ENCODE peak calls at places on chromosome 21, in seven cellular contexts. One of them, this sample, is unnamed.

GRCh38 chr21:38503588-38503987 is 5.3 kb upstream of the ERG start:
- DNase-seq in GM12892: no peak
- DNase-seq in endothelial cell of umbilical vein: peak
- DNase-seq in breast epithelium: no peak
- DNase-seq in upper lobe of left lung: no peak
- DNase-seq in GM23338: no peak
- DNase-seq in stomach: no peak
- DNase-seq in this sample: no peak

GRCh38 chr21:33892853-33893252 is 22.8 kb downstream of the ATP5PO start:
- DNase-seq in GM12892: no peak
- DNase-seq in endothelial cell of umbilical vein: no peak
- DNase-seq in breast epithelium: no peak
- DNase-seq in GM23338: peak
- DNase-seq in stomach: no peak
- DNase-seq in upper lobe of left lung: no peak
- DNase-seq in this sample: no peak

GRCh38 chr21:35925497-35925896 is 134.8 kb downstream of the SETD4 start:
- DNase-seq in upper lobe of left lung: no peak
- DNase-seq in GM12892: no peak
- DNase-seq in GM23338: no peak
- DNase-seq in endothelial cell of umbilical vein: peak
- DNase-seq in breast epithelium: no peak
- DNase-seq in stomach: peak
- DNase-seq in this sample: no peak

GRCh38 chr21:15967661-15968060 is 237.9 kb downstream of the USP25 start:
- DNase-seq in upper lobe of left lung: no peak
- DNase-seq in GM23338: peak
- DNase-seq in breast epithelium: no peak
- DNase-seq in endothelial cell of umbilical vein: no peak
- DNase-seq in GM12892: no peak
- DNase-seq in stomach: no peak
- DNase-seq in this sample: no peak

GRCh38 chr21:39083377-39084008 is 99.8 kb downstream of the PSMG1 start:
- DNase-seq in GM12892: no peak
- DNase-seq in stomach: peak
- DNase-seq in GM23338: no peak
- DNase-seq in endothelial cell of umbilical vein: no peak
- DNase-seq in upper lobe of left lung: no peak
- DNase-seq in breast epithelium: no peak
- DNase-seq in this sample: no peak

GRCh38 chr21:25934771-25935224 is 200.0 kb downstream of the GABPA start:
- DNase-seq in endothelial cell of umbilical vein: peak
- DNase-seq in stomach: peak
- DNase-seq in upper lobe of left lung: no peak
- DNase-seq in GM12892: no peak
- DNase-seq in breast epithelium: peak
- DNase-seq in GM23338: no peak
- DNase-seq in this sample: no peak

GRCh38 chr21:36860736-36861594 is 105.5 kb downstream of the HLCS start:
- DNase-seq in endothelial cell of umbilical vein: peak
- DNase-seq in breast epithelium: no peak
- DNase-seq in GM23338: no peak
- DNase-seq in stomach: no peak
- DNase-seq in GM12892: no peak
- DNase-seq in upper lobe of left lung: no peak
- DNase-seq in this sample: no peak

GRCh38 chr21:36169465-36170128 is 13.0 kb downstream of the DOP1B start:
- DNase-seq in upper lobe of left lung: peak
- DNase-seq in endothelial cell of umbilical vein: no peak
- DNase-seq in stomach: no peak
- DNase-seq in breast epithelium: no peak
- DNase-seq in GM23338: peak
- DNase-seq in GM12892: no peak
- DNase-seq in this sample: no peak

GRCh38 chr21:26136686-26137085 is 33.9 kb downstream of the APP start:
- DNase-seq in stomach: no peak
- DNase-seq in breast epithelium: no peak
- DNase-seq in endothelial cell of umbilical vein: no peak
- DNase-seq in GM12892: peak
- DNase-seq in upper lobe of left lung: no peak
- DNase-seq in GM23338: no peak
- DNase-seq in this sample: no peak

GRCh38 chr21:33036430-33037162 is 10.9 kb downstream of the OLIG2 start:
- DNase-seq in upper lobe of left lung: no peak
- DNase-seq in breast epithelium: no peak
- DNase-seq in stomach: peak
- DNase-seq in GM12892: no peak
- DNase-seq in endothelial cell of umbilical vein: peak
- DNase-seq in GM23338: no peak
- DNase-seq in this sample: no peak

GRCh38 chr21:44955141-44955802 is 15.4 kb downstream of the SLX9 start:
- DNase-seq in GM23338: no peak
- DNase-seq in GM12892: no peak
- DNase-seq in stomach: no peak
- DNase-seq in upper lobe of left lung: no peak
- DNase-seq in endothelial cell of umbilical vein: no peak
- DNase-seq in breast epithelium: no peak
- DNase-seq in this sample: no peak
- TF ChIP-seq POLR2AphosphoS5 in GM23338: no peak
- TF ChIP-seq POLR2AphosphoS5 in GM12892: no peak
- TF ChIP-seq POLR2AphosphoS5 in stomach: no peak
- TF ChIP-seq POLR2AphosphoS5 in upper lobe of left lung: no peak
- TF ChIP-seq POLR2AphosphoS5 in endothelial cell of umbilical vein: no peak
- TF ChIP-seq POLR2AphosphoS5 in breast epithelium: no peak
- TF ChIP-seq POLR2AphosphoS5 in this sample: no peak

GRCh38 chr21:43267391-43268085 is 98.7 kb downstream of the CRYAA start:
- DNase-seq in GM23338: no peak
- DNase-seq in upper lobe of left lung: peak
- DNase-seq in stomach: no peak
- DNase-seq in endothelial cell of umbilical vein: no peak
- DNase-seq in breast epithelium: no peak
- DNase-seq in GM12892: no peak
- DNase-seq in this sample: no peak
- TF ChIP-seq POLR2AphosphoS5 in GM23338: no peak
- TF ChIP-seq POLR2AphosphoS5 in upper lobe of left lung: no peak
- TF ChIP-seq POLR2AphosphoS5 in stomach: no peak
- TF ChIP-seq POLR2AphosphoS5 in endothelial cell of umbilical vein: no peak
- TF ChIP-seq POLR2AphosphoS5 in breast epithelium: no peak
- TF ChIP-seq POLR2AphosphoS5 in GM12892: no peak
- TF ChIP-seq POLR2AphosphoS5 in this sample: no peak

GRCh38 chr21:42925114-42925907 is at the start of gene ERVH48-1:
- DNase-seq in endothelial cell of umbilical vein: no peak
- DNase-seq in upper lobe of left lung: no peak
- DNase-seq in GM23338: peak
- DNase-seq in GM12892: no peak
- DNase-seq in stomach: no peak
- DNase-seq in breast epithelium: no peak
- DNase-seq in this sample: no peak
- TF ChIP-seq POLR2AphosphoS5 in endothelial cell of umbilical vein: no peak
- TF ChIP-seq POLR2AphosphoS5 in upper lobe of left lung: no peak
- TF ChIP-seq POLR2AphosphoS5 in GM23338: peak
- TF ChIP-seq POLR2AphosphoS5 in GM12892: no peak
- TF ChIP-seq POLR2AphosphoS5 in stomach: no peak
- TF ChIP-seq POLR2AphosphoS5 in breast epithelium: no peak
- TF ChIP-seq POLR2AphosphoS5 in this sample: no peak

GRCh38 chr21:44089001-44089911 is 17.9 kb upstream of the PWP2 start:
- DNase-seq in breast epithelium: no peak
- DNase-seq in GM12892: no peak
- DNase-seq in upper lobe of left lung: no peak
- DNase-seq in stomach: peak
- DNase-seq in GM23338: no peak
- DNase-seq in endothelial cell of umbilical vein: no peak
- DNase-seq in this sample: peak
- TF ChIP-seq POLR2AphosphoS5 in breast epithelium: no peak
- TF ChIP-seq POLR2AphosphoS5 in GM12892: no peak
- TF ChIP-seq POLR2AphosphoS5 in upper lobe of left lung: no peak
- TF ChIP-seq POLR2AphosphoS5 in stomach: no peak
- TF ChIP-seq POLR2AphosphoS5 in GM23338: no peak
- TF ChIP-seq POLR2AphosphoS5 in endothelial cell of umbilical vein: no peak
- TF ChIP-seq POLR2AphosphoS5 in this sample: no peak

GRCh38 chr21:41802684-41803083 is 35.8 kb upstream of the RIPK4 start:
- DNase-seq in stomach: no peak
- DNase-seq in GM23338: no peak
- DNase-seq in endothelial cell of umbilical vein: no peak
- DNase-seq in breast epithelium: peak
- DNase-seq in GM12892: no peak
- DNase-seq in upper lobe of left lung: no peak
- DNase-seq in this sample: peak
- TF ChIP-seq POLR2AphosphoS5 in stomach: no peak
- TF ChIP-seq POLR2AphosphoS5 in GM23338: no peak
- TF ChIP-seq POLR2AphosphoS5 in endothelial cell of umbilical vein: no peak
- TF ChIP-seq POLR2AphosphoS5 in breast epithelium: no peak
- TF ChIP-seq POLR2AphosphoS5 in GM12892: no peak
- TF ChIP-seq POLR2AphosphoS5 in upper lobe of left lung: no peak
- TF ChIP-seq POLR2AphosphoS5 in this sample: no peak

DNA sequence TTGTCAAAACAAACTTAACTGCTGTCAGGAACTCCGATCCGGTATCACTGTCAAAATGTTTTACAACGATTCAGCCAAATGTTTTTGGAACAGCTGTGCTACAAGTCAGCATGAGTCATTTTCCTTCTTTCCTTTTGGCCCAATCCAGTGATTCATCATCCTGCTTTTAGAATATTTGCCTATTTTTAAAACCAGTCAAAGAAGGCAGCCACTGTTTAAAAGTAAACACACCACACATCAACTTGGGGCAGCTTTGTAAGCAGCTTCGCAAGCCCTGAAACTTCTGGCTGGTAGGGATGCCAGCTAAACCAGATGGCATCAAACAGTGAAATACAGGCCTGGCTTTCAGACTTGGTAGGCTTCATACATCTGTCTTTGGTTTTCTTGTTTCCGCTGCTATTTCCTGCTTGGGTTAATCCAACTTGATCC is 14.9 kb downstream of the MAP3K7CL start:
- DNase-seq in stomach: no peak
- DNase-seq in endothelial cell of umbilical vein: peak
- DNase-seq in GM12892: no peak
- DNase-seq in breast epithelium: no peak
- DNase-seq in GM23338: no peak
- DNase-seq in upper lobe of left lung: no peak
- DNase-seq in this sample: no peak
- TF ChIP-seq POLR2AphosphoS5 in stomach: peak
- TF ChIP-seq POLR2AphosphoS5 in endothelial cell of umbilical vein: peak
- TF ChIP-seq POLR2AphosphoS5 in GM12892: no peak
- TF ChIP-seq POLR2AphosphoS5 in breast epithelium: no peak
- TF ChIP-seq POLR2AphosphoS5 in GM23338: no peak
- TF ChIP-seq POLR2AphosphoS5 in upper lobe of left lung: no peak
- TF ChIP-seq POLR2AphosphoS5 in this sample: no peak